ENCODE peak calls at places on chromosome 14, in six cellular contexts. T is tibial nerve; X is brain microvascular endothelial cell; L is right cardiac atrium; N is neural progenitor cell; U is CD8-positive, alpha-beta T cell. I is an unnamed sample. For H3K27me3, the result is how much of the 10 kb centered on the place peaks cover.

GRCh38 chr14:61933021-61933420 is 170.8 kb downstream of the SNAPC1 start:
- DNase-seq in T (no peak), X (no peak), L (no peak), N (no peak), U (no peak), I (no peak)

GRCh38 chr14:54570651-54571415 is 3.9 kb downstream of the SAMD4A start:
- DNase-seq in T (no peak), X (peak), L (no peak), N (no peak), U (no peak), I (no peak)

GRCh38 chr14:50520947-50521815 is 11.2 kb downstream of the MAP4K5 start:
- DNase-seq in T (no peak), X (peak), L (no peak), N (no peak), U (no peak), I (peak)

GRCh38 chr14:28870033-28870564 is 103.5 kb downstream of the FOXG1 start:
- DNase-seq in T (no peak), X (no peak), L (no peak), N (no peak), U (no peak), I (no peak)

GRCh38 chr14:104843442-104844305 is 21.4 kb upstream of the CEP170B start:
- DNase-seq in T (no peak), X (no peak), L (peak), N (peak), U (no peak), I (no peak)

GRCh38 chr14:53740570-53740969 is 216.1 kb downstream of the BMP4 start:
- DNase-seq in T (no peak), X (no peak), L (no peak), N (no peak), U (no peak), I (no peak)

GRCh38 chr14:49505026-49505766 is 81.0 kb downstream of the RPS29 start:
- DNase-seq in T (no peak), X (no peak), L (no peak), N (no peak), U (no peak), I (no peak)

GRCh38 chr14:99007795-99008194 is 264.2 kb downstream of the BCL11B start:
- DNase-seq in T (no peak), X (no peak), L (no peak), N (no peak), U (no peak), I (no peak)

GRCh38 chr14:22556021-22556989 is 32.7 kb downstream of the DAD1 start:
- DNase-seq in T (peak), X (peak), L (peak), N (no peak), U (peak), I (peak)

GRCh38 chr14:104879983-104880565 is 15.0 kb downstream of the CEP170B start:
- DNase-seq in T (no peak), X (no peak), L (peak), N (no peak), U (no peak), I (no peak)

GRCh38 chr14:84482256-84483071 is 1047.5 kb upstream of the FLRT2 start:
- DNase-seq in T (no peak), X (peak), L (no peak), N (peak), U (no peak), I (no peak)

GRCh38 chr14:30267141-30267540 is 291.8 kb upstream of the G2E3 start:
- DNase-seq in T (no peak), X (no peak), L (no peak), N (no peak), U (no peak), I (no peak)

GRCh38 chr14:104925941-104926609 is 1.4 kb downstream of the PLD4 start:
- DNase-seq in T (no peak), X (peak), L (peak), N (no peak), U (no peak), I (no peak)

GRCh38 chr14:93137864-93138263 is 22.1 kb upstream of the ITPK1 start:
- DNase-seq in T (no peak), X (no peak), L (peak), N (peak), U (no peak), I (peak)

GRCh38 chr14:66709292-66709691 is 201.3 kb downstream of the GPHN start:
- DNase-seq in T (no peak), X (peak), L (no peak), N (no peak), U (no peak), I (no peak)

GRCh38 chr14:95260537-95261440 is 58.9 kb downstream of the CLMN start:
- DNase-seq in T (no peak), X (peak), L (no peak), N (no peak), U (no peak), I (no peak)

GRCh38 chr14:21087294-21088091 is 11.0 kb downstream of the ZNF219 start:
- DNase-seq in T (no peak), X (peak), L (peak), N (peak), U (peak), I (no peak)

GRCh38 chr14:86892167-86892956 is 1100.6 kb downstream of the GALC start:
- DNase-seq in T (no peak), X (no peak), L (no peak), N (peak), U (no peak), I (no peak)

GRCh38 chr14:62179367-62180018 is 417.3 kb downstream of the SNAPC1 start:
- DNase-seq in T (peak), X (peak), L (no peak), N (peak), U (no peak), I (peak)

GRCh38 chr14:36105401-36105800 is 71.1 kb downstream of the PTCSC3 start:
- DNase-seq in T (no peak), X (no peak), L (no peak), N (peak), U (no peak), I (no peak)

GRCh38 chr14:39433452-39433813 is 1.2 kb upstream of the FBXO33 start:
- DNase-seq in T (no peak), X (no peak), L (no peak), N (no peak), U (no peak), I (no peak)

DNA sequence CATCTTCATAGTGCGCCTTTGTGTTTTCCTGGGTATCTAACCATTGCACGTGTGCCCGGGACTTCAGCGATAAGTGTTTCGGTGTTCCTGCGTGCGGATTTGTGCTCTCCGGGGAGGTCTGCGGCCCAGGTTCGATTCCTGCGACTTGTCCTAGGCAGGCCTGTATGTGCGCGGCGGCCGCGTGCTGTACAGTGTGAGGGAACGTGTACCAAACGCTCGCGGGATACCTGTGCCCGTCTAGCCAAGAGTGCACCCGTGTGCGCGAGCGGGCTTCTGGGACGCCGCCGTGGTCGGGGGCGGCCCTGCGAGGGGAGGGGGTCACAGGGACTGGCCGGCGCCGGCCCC is 253 bp upstream of the DLK1 start:
- DNase-seq in T (no peak), X (no peak), L (peak), N (peak), U (no peak), I (no peak)
- H3K4me3 ChIP-seq in T (no peak), X (no peak), L (no peak), N (peak), U (no peak), I (no peak)

DNA sequence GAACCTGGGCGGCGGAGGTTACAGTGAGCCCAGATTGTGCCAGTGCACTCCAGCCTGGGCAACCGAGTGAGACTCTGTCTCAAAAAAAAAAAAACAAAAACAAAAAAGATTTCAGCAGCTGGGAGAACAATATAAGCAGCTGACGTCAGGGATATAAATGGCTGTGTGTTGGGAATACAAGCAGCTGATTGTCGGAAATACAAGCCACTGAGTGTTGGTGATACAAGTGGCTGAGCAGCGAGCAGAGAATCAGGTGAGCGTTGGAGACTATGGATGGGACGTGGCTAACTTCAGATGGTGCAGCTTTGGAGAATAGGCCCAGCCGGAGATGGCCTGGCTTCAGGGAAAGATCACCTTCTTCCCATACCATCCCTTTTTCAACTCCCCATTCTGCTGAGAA is 32.0 kb downstream of the PSEN1 start:
- DNase-seq in T (no peak), X (no peak), L (no peak), N (no peak), U (no peak), I (no peak)
- H3K27ac ChIP-seq in T (no peak), X (no peak), L (no peak), N (no peak), U (no peak), I (peak)

DNA sequence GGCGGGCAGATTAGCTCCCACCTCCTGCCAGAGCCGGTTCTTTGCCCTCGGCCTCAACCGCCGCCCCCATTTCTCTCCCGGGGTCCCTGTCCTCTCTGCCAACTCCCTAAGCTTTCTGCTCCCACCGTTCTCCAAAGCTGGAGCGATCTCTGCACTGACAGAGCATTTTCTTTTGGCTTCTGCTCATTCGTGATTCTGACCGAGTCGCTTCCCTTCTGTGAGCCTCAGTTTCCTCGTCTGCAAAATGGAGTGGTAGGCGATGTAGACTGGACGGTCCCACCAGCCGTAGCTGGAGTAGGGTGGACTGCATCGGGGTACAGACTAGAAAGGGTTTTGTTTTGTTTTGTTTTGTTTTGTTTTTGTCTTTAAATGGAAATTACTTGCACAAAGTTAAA is 2.4 kb downstream of the VSX2 start:
- DNase-seq in T (no peak), X (no peak), L (no peak), N (no peak), U (no peak), I (no peak)
- H3K27me3 ChIP-seq in T (under half), X (half or more), L (under half), N (half or more), U (under half), I (half or more)

GRCh38 chr14:100673085-100673806 is 53.4 kb upstream of the DLK1 start:
- DNase-seq in T (no peak), X (no peak), L (no peak), N (peak), U (no peak), I (peak)
- H3K4me3 ChIP-seq in T (no peak), X (no peak), L (no peak), N (no peak), U (no peak), I (no peak)

GRCh38 chr14:68399971-68400370 is 392.9 kb downstream of the ZFP36L1 start:
- DNase-seq in T (no peak), X (no peak), L (no peak), N (no peak), U (no peak), I (no peak)
- H3K27ac ChIP-seq in T (no peak), X (no peak), L (no peak), N (no peak), U (no peak), I (peak)